ENCODE peak calls at places on chromosomes 5 and 9, in ten cellular contexts. One of them, this sample, is unnamed.

GRCh38 chr5:76482961-76483360 is 79.9 kb downstream of the IQGAP2 start:
- DNase-seq in MCF 10A: no peak
- DNase-seq in neural crest cell: no peak
- DNase-seq in astrocyte of the spinal cord: no peak
- DNase-seq in Calu3: no peak
- DNase-seq in astrocyte of the cerebellum: no peak
- DNase-seq in B cell: no peak
- DNase-seq in GM06990: no peak
- DNase-seq in cardiac fibroblast: no peak
- DNase-seq in heart left ventricle: no peak
- DNase-seq in this sample: no peak

GRCh38 chr9:136095495-136096058 is 488 bp upstream of the NACC2 start:
- DNase-seq in MCF 10A: no peak
- DNase-seq in neural crest cell: no peak
- DNase-seq in astrocyte of the spinal cord: no peak
- DNase-seq in Calu3: no peak
- DNase-seq in astrocyte of the cerebellum: no peak
- DNase-seq in B cell: no peak
- DNase-seq in GM06990: no peak
- DNase-seq in cardiac fibroblast: peak
- DNase-seq in heart left ventricle: peak
- DNase-seq in this sample: peak

GRCh38 chr5:81629986-81630385 is 120.9 kb downstream of the SSBP2 start:
- DNase-seq in MCF 10A: no peak
- DNase-seq in neural crest cell: no peak
- DNase-seq in astrocyte of the spinal cord: no peak
- DNase-seq in Calu3: no peak
- DNase-seq in astrocyte of the cerebellum: no peak
- DNase-seq in B cell: no peak
- DNase-seq in GM06990: no peak
- DNase-seq in cardiac fibroblast: no peak
- DNase-seq in heart left ventricle: no peak
- DNase-seq in this sample: no peak

GRCh38 chr9:7094052-7094451 is 336.3 kb downstream of the KDM4C start:
- DNase-seq in MCF 10A: peak
- DNase-seq in neural crest cell: no peak
- DNase-seq in astrocyte of the spinal cord: peak
- DNase-seq in Calu3: peak
- DNase-seq in astrocyte of the cerebellum: no peak
- DNase-seq in B cell: no peak
- DNase-seq in GM06990: no peak
- DNase-seq in cardiac fibroblast: peak
- DNase-seq in heart left ventricle: no peak
- DNase-seq in this sample: peak

GRCh38 chr5:123156577-123157296 is 67.7 kb downstream of the PRDM6 start:
- DNase-seq in MCF 10A: peak
- DNase-seq in neural crest cell: no peak
- DNase-seq in astrocyte of the spinal cord: peak
- DNase-seq in Calu3: no peak
- DNase-seq in astrocyte of the cerebellum: peak
- DNase-seq in B cell: no peak
- DNase-seq in GM06990: no peak
- DNase-seq in cardiac fibroblast: peak
- DNase-seq in heart left ventricle: no peak
- DNase-seq in this sample: no peak

GRCh38 chr5:33148076-33148501 is 292.7 kb upstream of the TARS1 start:
- DNase-seq in MCF 10A: peak
- DNase-seq in neural crest cell: no peak
- DNase-seq in astrocyte of the spinal cord: peak
- DNase-seq in Calu3: no peak
- DNase-seq in astrocyte of the cerebellum: peak
- DNase-seq in B cell: no peak
- DNase-seq in GM06990: no peak
- DNase-seq in cardiac fibroblast: peak
- DNase-seq in heart left ventricle: peak
- DNase-seq in this sample: no peak

GRCh38 chr5:79318935-79319614 is 83.1 kb downstream of the JMY start:
- DNase-seq in MCF 10A: peak
- DNase-seq in neural crest cell: no peak
- DNase-seq in astrocyte of the spinal cord: peak
- DNase-seq in Calu3: peak
- DNase-seq in astrocyte of the cerebellum: peak
- DNase-seq in B cell: no peak
- DNase-seq in GM06990: no peak
- DNase-seq in cardiac fibroblast: peak
- DNase-seq in heart left ventricle: no peak
- DNase-seq in this sample: no peak

GRCh38 chr9:124939944-124940343 is 939 bp downstream of the GOLGA1 start:
- DNase-seq in MCF 10A: no peak
- DNase-seq in neural crest cell: no peak
- DNase-seq in astrocyte of the spinal cord: no peak
- DNase-seq in Calu3: no peak
- DNase-seq in astrocyte of the cerebellum: no peak
- DNase-seq in B cell: no peak
- DNase-seq in GM06990: no peak
- DNase-seq in cardiac fibroblast: no peak
- DNase-seq in heart left ventricle: no peak
- DNase-seq in this sample: no peak

DNA sequence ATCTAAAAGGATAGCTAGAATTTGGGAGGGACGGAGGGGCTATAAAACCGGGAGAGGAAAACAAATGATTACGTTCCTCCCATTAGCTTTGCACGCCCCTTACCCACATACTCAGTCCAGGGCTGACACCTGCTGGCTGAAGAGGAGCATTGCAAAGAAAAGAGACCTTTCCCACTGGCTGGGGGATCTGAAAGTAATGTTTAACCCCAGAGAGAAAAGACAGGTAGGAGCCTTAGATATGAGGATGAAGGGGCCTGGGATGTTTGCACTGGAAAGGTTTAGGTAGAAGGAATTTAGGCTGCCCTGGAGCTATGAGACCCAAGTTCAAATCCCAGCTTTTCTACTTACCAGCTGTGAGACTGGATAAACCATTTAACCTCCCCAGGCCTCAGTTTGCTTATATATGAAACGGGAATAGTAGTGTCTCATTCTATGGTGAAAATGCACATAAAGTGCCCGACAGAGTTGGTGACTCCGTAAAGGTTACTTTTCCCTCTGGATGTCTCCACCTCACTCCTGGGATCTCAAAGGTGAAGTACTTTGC is 73.5 kb downstream of the FAM114A2 start:
- DNase-seq in MCF 10A: peak
- DNase-seq in neural crest cell: peak
- DNase-seq in astrocyte of the spinal cord: peak
- DNase-seq in Calu3: peak
- DNase-seq in astrocyte of the cerebellum: peak
- DNase-seq in B cell: peak
- DNase-seq in GM06990: no peak
- DNase-seq in cardiac fibroblast: peak
- DNase-seq in heart left ventricle: no peak
- DNase-seq in this sample: peak
- TF ChIP-seq CTCF in MCF 10A: peak
- TF ChIP-seq CTCF in neural crest cell: peak
- TF ChIP-seq CTCF in astrocyte of the spinal cord: peak
- TF ChIP-seq CTCF in Calu3: peak
- TF ChIP-seq CTCF in astrocyte of the cerebellum: peak
- TF ChIP-seq CTCF in B cell: peak
- TF ChIP-seq CTCF in GM06990: peak
- TF ChIP-seq CTCF in cardiac fibroblast: peak
- TF ChIP-seq CTCF in heart left ventricle: peak
- TF ChIP-seq CTCF in this sample: peak

DNA sequence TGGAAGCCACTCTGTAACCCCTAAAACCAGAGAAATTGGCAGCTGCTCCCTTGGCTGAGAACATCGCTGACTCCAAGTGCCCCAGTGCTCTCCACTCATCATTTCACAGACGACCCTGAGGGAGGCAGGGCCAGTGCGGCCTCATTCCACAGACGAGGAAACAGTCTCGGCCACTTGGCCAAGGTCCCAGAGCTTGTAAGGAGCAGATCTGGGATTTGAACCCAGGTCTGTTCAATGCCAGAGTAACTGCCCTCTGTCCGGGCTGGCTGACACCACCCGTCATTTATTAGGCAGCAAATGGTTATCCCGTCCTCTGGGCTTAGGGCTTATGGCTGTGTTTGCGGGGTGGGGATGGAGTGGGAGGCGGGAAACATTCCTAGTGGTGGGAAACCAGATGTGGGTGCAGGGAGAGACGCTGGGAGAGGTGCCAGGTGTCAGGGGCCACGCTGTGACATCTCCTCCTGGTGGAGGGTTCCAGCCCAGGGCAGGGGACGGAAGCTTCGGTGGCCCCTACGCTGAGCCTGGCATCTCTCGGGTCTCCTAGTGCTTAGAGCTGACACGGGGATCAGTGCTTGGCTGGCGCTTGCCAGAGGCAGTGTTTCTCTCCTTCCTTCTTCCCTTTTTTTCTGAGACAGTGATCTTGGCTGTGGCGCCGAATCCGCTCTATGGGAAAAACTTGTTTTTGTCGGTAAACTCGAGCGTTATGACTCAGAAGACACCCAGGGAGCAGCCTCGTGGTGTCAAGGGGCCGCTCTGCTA is 20.1 kb upstream of the IER5L start:
- DNase-seq in MCF 10A: no peak
- DNase-seq in neural crest cell: no peak
- DNase-seq in astrocyte of the spinal cord: peak
- DNase-seq in Calu3: no peak
- DNase-seq in astrocyte of the cerebellum: peak
- DNase-seq in B cell: no peak
- DNase-seq in GM06990: no peak
- DNase-seq in cardiac fibroblast: peak
- DNase-seq in heart left ventricle: peak
- DNase-seq in this sample: no peak
- TF ChIP-seq CTCF in MCF 10A: no peak
- TF ChIP-seq CTCF in neural crest cell: no peak
- TF ChIP-seq CTCF in astrocyte of the spinal cord: peak
- TF ChIP-seq CTCF in Calu3: no peak
- TF ChIP-seq CTCF in astrocyte of the cerebellum: peak
- TF ChIP-seq CTCF in B cell: no peak
- TF ChIP-seq CTCF in GM06990: no peak
- TF ChIP-seq CTCF in cardiac fibroblast: no peak
- TF ChIP-seq CTCF in heart left ventricle: no peak
- TF ChIP-seq CTCF in this sample: no peak

GRCh38 chr9:126705767-126706697 is 92.3 kb downstream of the LMX1B start:
- DNase-seq in MCF 10A: peak
- DNase-seq in neural crest cell: peak
- DNase-seq in astrocyte of the spinal cord: no peak
- DNase-seq in Calu3: peak
- DNase-seq in astrocyte of the cerebellum: no peak
- DNase-seq in B cell: peak
- DNase-seq in GM06990: peak
- DNase-seq in cardiac fibroblast: peak
- DNase-seq in heart left ventricle: no peak
- DNase-seq in this sample: peak

GRCh38 chr9:126708178-126708577 is 94.5 kb downstream of the LMX1B start:
- DNase-seq in MCF 10A: no peak
- DNase-seq in neural crest cell: no peak
- DNase-seq in astrocyte of the spinal cord: no peak
- DNase-seq in Calu3: no peak
- DNase-seq in astrocyte of the cerebellum: no peak
- DNase-seq in B cell: no peak
- DNase-seq in GM06990: no peak
- DNase-seq in cardiac fibroblast: no peak
- DNase-seq in heart left ventricle: no peak
- DNase-seq in this sample: peak

GRCh38 chr9:126707083-126707482 is 93.4 kb downstream of the LMX1B start:
- DNase-seq in MCF 10A: no peak
- DNase-seq in neural crest cell: no peak
- DNase-seq in astrocyte of the spinal cord: no peak
- DNase-seq in Calu3: no peak
- DNase-seq in astrocyte of the cerebellum: no peak
- DNase-seq in B cell: no peak
- DNase-seq in GM06990: no peak
- DNase-seq in cardiac fibroblast: no peak
- DNase-seq in heart left ventricle: no peak
- DNase-seq in this sample: no peak

GRCh38 chr9:126705311-126705766 is 91.6 kb downstream of the LMX1B start:
- DNase-seq in MCF 10A: peak
- DNase-seq in neural crest cell: peak
- DNase-seq in astrocyte of the spinal cord: peak
- DNase-seq in Calu3: peak
- DNase-seq in astrocyte of the cerebellum: peak
- DNase-seq in B cell: peak
- DNase-seq in GM06990: peak
- DNase-seq in cardiac fibroblast: peak
- DNase-seq in heart left ventricle: peak
- DNase-seq in this sample: peak

GRCh38 chr9:126706698-126707053 is 92.9 kb downstream of the LMX1B start:
- DNase-seq in MCF 10A: no peak
- DNase-seq in neural crest cell: no peak
- DNase-seq in astrocyte of the spinal cord: no peak
- DNase-seq in Calu3: no peak
- DNase-seq in astrocyte of the cerebellum: no peak
- DNase-seq in B cell: no peak
- DNase-seq in GM06990: no peak
- DNase-seq in cardiac fibroblast: no peak
- DNase-seq in heart left ventricle: no peak
- DNase-seq in this sample: no peak
- TF ChIP-seq CTCF in MCF 10A: no peak
- TF ChIP-seq CTCF in neural crest cell: no peak
- TF ChIP-seq CTCF in astrocyte of the spinal cord: no peak
- TF ChIP-seq CTCF in Calu3: no peak
- TF ChIP-seq CTCF in astrocyte of the cerebellum: no peak
- TF ChIP-seq CTCF in B cell: peak
- TF ChIP-seq CTCF in GM06990: no peak
- TF ChIP-seq CTCF in cardiac fibroblast: no peak
- TF ChIP-seq CTCF in heart left ventricle: no peak
- TF ChIP-seq CTCF in this sample: peak

GRCh38 chr5:135122797-135123196 is 88.8 kb upstream of the PITX1 start:
- DNase-seq in MCF 10A: no peak
- DNase-seq in neural crest cell: no peak
- DNase-seq in astrocyte of the spinal cord: no peak
- DNase-seq in Calu3: no peak
- DNase-seq in astrocyte of the cerebellum: no peak
- DNase-seq in B cell: no peak
- DNase-seq in GM06990: no peak
- DNase-seq in cardiac fibroblast: no peak
- DNase-seq in heart left ventricle: no peak
- DNase-seq in this sample: no peak

GRCh38 chr5:135119497-135119896 is 85.5 kb upstream of the PITX1 start:
- DNase-seq in MCF 10A: no peak
- DNase-seq in neural crest cell: no peak
- DNase-seq in astrocyte of the spinal cord: no peak
- DNase-seq in Calu3: no peak
- DNase-seq in astrocyte of the cerebellum: no peak
- DNase-seq in B cell: no peak
- DNase-seq in GM06990: no peak
- DNase-seq in cardiac fibroblast: no peak
- DNase-seq in heart left ventricle: no peak
- DNase-seq in this sample: no peak

GRCh38 chr5:135116146-135116545 is 82.1 kb upstream of the PITX1 start:
- DNase-seq in MCF 10A: no peak
- DNase-seq in neural crest cell: no peak
- DNase-seq in astrocyte of the spinal cord: no peak
- DNase-seq in Calu3: no peak
- DNase-seq in astrocyte of the cerebellum: no peak
- DNase-seq in B cell: no peak
- DNase-seq in GM06990: no peak
- DNase-seq in cardiac fibroblast: no peak
- DNase-seq in heart left ventricle: peak
- DNase-seq in this sample: no peak

GRCh38 chr5:135124128-135124527 is 90.1 kb upstream of the PITX1 start:
- DNase-seq in MCF 10A: no peak
- DNase-seq in neural crest cell: no peak
- DNase-seq in astrocyte of the spinal cord: no peak
- DNase-seq in Calu3: no peak
- DNase-seq in astrocyte of the cerebellum: no peak
- DNase-seq in B cell: no peak
- DNase-seq in GM06990: no peak
- DNase-seq in cardiac fibroblast: no peak
- DNase-seq in heart left ventricle: no peak
- DNase-seq in this sample: no peak

GRCh38 chr5:135120951-135121350 is 86.9 kb upstream of the PITX1 start:
- DNase-seq in MCF 10A: no peak
- DNase-seq in neural crest cell: no peak
- DNase-seq in astrocyte of the spinal cord: no peak
- DNase-seq in Calu3: no peak
- DNase-seq in astrocyte of the cerebellum: no peak
- DNase-seq in B cell: no peak
- DNase-seq in GM06990: no peak
- DNase-seq in cardiac fibroblast: no peak
- DNase-seq in heart left ventricle: no peak
- DNase-seq in this sample: peak
- TF ChIP-seq CTCF in MCF 10A: no peak
- TF ChIP-seq CTCF in neural crest cell: no peak
- TF ChIP-seq CTCF in astrocyte of the spinal cord: no peak
- TF ChIP-seq CTCF in Calu3: no peak
- TF ChIP-seq CTCF in astrocyte of the cerebellum: no peak
- TF ChIP-seq CTCF in B cell: no peak
- TF ChIP-seq CTCF in GM06990: no peak
- TF ChIP-seq CTCF in cardiac fibroblast: no peak
- TF ChIP-seq CTCF in heart left ventricle: no peak
- TF ChIP-seq CTCF in this sample: no peak